ENCODE peak calls at places on chromosomes 11 and 22, in eight cellular contexts. One of them, this sample, is unnamed.

GRCh38 chr11:67504950-67505561 is at the start of gene PITPNM1:
- DNase-seq in IMR-90: peak; percentile 24
- DNase-seq in mammary epithelial cell: peak; percentile 49
- DNase-seq in BE2C: peak; percentile 62
- DNase-seq in PC-9: peak; percentile 85
- DNase-seq in GM23338: peak; percentile 75
- DNase-seq in left ventricle myocardium inferior: peak; percentile 86
- DNase-seq in lung: peak; percentile 76
- DNase-seq in this sample: peak; percentile 80

GRCh38 chr11:504053-504993 is 2.7 kb downstream of the RNH1 start:
- DNase-seq in IMR-90: no peak
- DNase-seq in mammary epithelial cell: no peak
- DNase-seq in BE2C: no peak
- DNase-seq in PC-9: no peak
- DNase-seq in GM23338: peak; percentile 57
- DNase-seq in left ventricle myocardium inferior: peak; percentile 53
- DNase-seq in lung: peak; percentile 58
- DNase-seq in this sample: no peak

GRCh38 chr11:70611166-70611565 is 212.8 kb downstream of the CTTN start:
- DNase-seq in IMR-90: no peak
- DNase-seq in mammary epithelial cell: no peak
- DNase-seq in BE2C: no peak
- DNase-seq in PC-9: no peak
- DNase-seq in GM23338: no peak
- DNase-seq in left ventricle myocardium inferior: no peak
- DNase-seq in lung: no peak
- DNase-seq in this sample: no peak

GRCh38 chr11:7637447-7638157 is 35.7 kb downstream of the CYB5R2 start:
- DNase-seq in IMR-90: peak; percentile 65
- DNase-seq in mammary epithelial cell: peak; percentile 58
- DNase-seq in BE2C: no peak
- DNase-seq in PC-9: no peak
- DNase-seq in GM23338: no peak
- DNase-seq in left ventricle myocardium inferior: no peak
- DNase-seq in lung: no peak
- DNase-seq in this sample: no peak

GRCh38 chr11:60950933-60951610 is 904 bp downstream of the SLC15A3 start:
- DNase-seq in IMR-90: no peak
- DNase-seq in mammary epithelial cell: no peak
- DNase-seq in BE2C: no peak
- DNase-seq in PC-9: no peak
- DNase-seq in GM23338: peak; percentile 65
- DNase-seq in left ventricle myocardium inferior: peak; percentile 48
- DNase-seq in lung: no peak
- DNase-seq in this sample: peak; percentile 65

GRCh38 chr11:96391698-96392307 is 2.0 kb downstream of the JRKL start:
- DNase-seq in IMR-90: no peak
- DNase-seq in mammary epithelial cell: no peak
- DNase-seq in BE2C: no peak
- DNase-seq in PC-9: no peak
- DNase-seq in GM23338: no peak
- DNase-seq in left ventricle myocardium inferior: no peak
- DNase-seq in lung: no peak
- DNase-seq in this sample: no peak

GRCh38 chr11:120208777-120209176 is 2.1 kb upstream of the OAF start:
- DNase-seq in IMR-90: peak; percentile 75
- DNase-seq in mammary epithelial cell: peak; percentile 79
- DNase-seq in BE2C: no peak
- DNase-seq in PC-9: peak; percentile 42
- DNase-seq in GM23338: no peak
- DNase-seq in left ventricle myocardium inferior: no peak
- DNase-seq in lung: peak; percentile 39
- DNase-seq in this sample: no peak

GRCh38 chr11:105092255-105093239 is 47.0 kb downstream of the CARD18 start:
- DNase-seq in IMR-90: peak; percentile 20
- DNase-seq in mammary epithelial cell: peak; percentile 80
- DNase-seq in BE2C: no peak
- DNase-seq in PC-9: no peak
- DNase-seq in GM23338: no peak
- DNase-seq in left ventricle myocardium inferior: no peak
- DNase-seq in lung: no peak
- DNase-seq in this sample: no peak

GRCh38 chr11:125084057-125084416 is 20.9 kb downstream of the SLC37A2 start:
- DNase-seq in IMR-90: no peak
- DNase-seq in mammary epithelial cell: no peak
- DNase-seq in BE2C: no peak
- DNase-seq in PC-9: no peak
- DNase-seq in GM23338: no peak
- DNase-seq in left ventricle myocardium inferior: no peak
- DNase-seq in lung: no peak
- DNase-seq in this sample: no peak

GRCh38 chr11:1530686-1531256 is 41.3 kb downstream of the DUSP8 start:
- DNase-seq in IMR-90: no peak
- DNase-seq in mammary epithelial cell: no peak
- DNase-seq in BE2C: no peak
- DNase-seq in PC-9: no peak
- DNase-seq in GM23338: no peak
- DNase-seq in left ventricle myocardium inferior: no peak
- DNase-seq in lung: no peak
- DNase-seq in this sample: no peak

GRCh38 chr11:131582021-131582531 is 211.7 kb downstream of the NTM start:
- DNase-seq in IMR-90: no peak
- DNase-seq in mammary epithelial cell: no peak
- DNase-seq in BE2C: no peak
- DNase-seq in PC-9: no peak
- DNase-seq in GM23338: no peak
- DNase-seq in left ventricle myocardium inferior: no peak
- DNase-seq in lung: no peak
- DNase-seq in this sample: no peak

GRCh38 chr11:131580466-131580865 is 210.1 kb downstream of the NTM start:
- DNase-seq in IMR-90: no peak
- DNase-seq in mammary epithelial cell: no peak
- DNase-seq in BE2C: no peak
- DNase-seq in PC-9: no peak
- DNase-seq in GM23338: no peak
- DNase-seq in left ventricle myocardium inferior: no peak
- DNase-seq in lung: no peak
- DNase-seq in this sample: no peak

GRCh38 chr11:131583823-131584222 is 213.4 kb downstream of the NTM start:
- DNase-seq in IMR-90: no peak
- DNase-seq in mammary epithelial cell: no peak
- DNase-seq in BE2C: no peak
- DNase-seq in PC-9: no peak
- DNase-seq in GM23338: no peak
- DNase-seq in left ventricle myocardium inferior: no peak
- DNase-seq in lung: no peak
- DNase-seq in this sample: no peak

GRCh38 chr11:131581006-131581405 is 210.6 kb downstream of the NTM start:
- DNase-seq in IMR-90: no peak
- DNase-seq in mammary epithelial cell: no peak
- DNase-seq in BE2C: no peak
- DNase-seq in PC-9: no peak
- DNase-seq in GM23338: no peak
- DNase-seq in left ventricle myocardium inferior: no peak
- DNase-seq in lung: no peak
- DNase-seq in this sample: no peak

DNA sequence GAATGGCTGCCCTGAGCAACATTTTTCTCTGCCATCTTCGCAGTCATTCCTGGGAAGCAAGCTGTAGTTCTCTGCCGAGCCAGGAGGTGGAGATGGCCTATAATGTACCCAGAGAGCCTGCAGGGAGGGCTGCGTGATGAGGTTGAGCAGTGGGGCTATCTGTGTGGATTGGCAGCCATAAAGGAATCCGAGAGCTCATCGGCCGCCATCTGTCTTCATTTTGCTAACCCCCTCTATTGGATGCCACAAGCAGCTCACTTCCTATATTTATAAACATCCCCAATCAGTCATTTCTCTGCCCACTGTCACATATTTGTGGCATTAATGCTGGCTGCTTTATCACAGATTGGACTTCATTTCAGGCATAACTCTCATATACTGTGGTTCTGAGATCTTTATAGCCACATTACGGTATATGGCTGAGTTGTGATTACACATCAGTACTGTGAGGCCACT is 209.5 kb downstream of the NTM start:
- DNase-seq in IMR-90: peak; percentile 40
- DNase-seq in mammary epithelial cell: peak; percentile 1
- DNase-seq in BE2C: no peak
- DNase-seq in PC-9: peak; percentile 6
- DNase-seq in GM23338: peak; percentile 87
- DNase-seq in left ventricle myocardium inferior: no peak
- DNase-seq in lung: no peak
- DNase-seq in this sample: no peak
- TF ChIP-seq CTCF in IMR-90: peak; percentile 48
- TF ChIP-seq CTCF in mammary epithelial cell: peak; percentile 56
- TF ChIP-seq CTCF in BE2C: peak; percentile 21
- TF ChIP-seq CTCF in PC-9: peak; percentile 48
- TF ChIP-seq CTCF in GM23338: peak; percentile 65
- TF ChIP-seq CTCF in left ventricle myocardium inferior: peak; percentile 50
- TF ChIP-seq CTCF in lung: no peak
- TF ChIP-seq CTCF in this sample: peak; percentile 67

DNA sequence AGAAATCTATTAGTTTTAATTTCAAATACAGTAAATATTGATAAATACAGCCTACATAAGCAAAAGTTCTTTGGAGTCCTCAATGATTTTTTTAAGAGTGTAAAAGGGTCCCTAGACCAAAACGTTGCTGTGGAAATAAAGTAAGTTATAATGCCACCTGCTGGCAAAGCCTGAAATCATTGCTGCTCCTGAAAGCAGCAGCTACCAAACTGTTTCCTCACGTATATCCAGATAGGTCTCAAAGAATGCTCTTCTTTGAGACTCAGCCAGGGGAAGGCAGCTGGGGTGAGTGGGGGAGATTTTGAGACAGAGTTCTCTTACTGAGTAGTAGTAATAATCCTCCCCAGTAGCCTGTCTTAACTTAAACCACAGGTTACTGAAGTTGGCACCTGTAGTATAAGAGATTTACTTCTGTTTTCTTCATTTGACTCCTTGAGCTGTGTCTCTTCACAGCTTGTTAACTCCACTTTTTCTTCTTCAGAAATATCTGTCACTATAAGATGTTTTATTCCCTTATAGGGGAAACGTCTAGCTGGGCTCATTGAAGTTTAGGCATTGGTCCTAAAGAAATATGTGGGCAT is 78.1 kb downstream of the BTBD10 start:
- DNase-seq in IMR-90: peak; percentile 68
- DNase-seq in mammary epithelial cell: peak; percentile 22
- DNase-seq in BE2C: peak; percentile 29
- DNase-seq in PC-9: peak; percentile 6
- DNase-seq in GM23338: peak; percentile 80
- DNase-seq in left ventricle myocardium inferior: no peak
- DNase-seq in lung: no peak
- DNase-seq in this sample: no peak
- H3K36me3 ChIP-seq in IMR-90: peaks cover 14% of the 10 kb centered on the region
- H3K36me3 ChIP-seq in mammary epithelial cell: peaks cover 35% of the 10 kb centered on the region
- H3K36me3 ChIP-seq in BE2C: no peaks in the 10 kb centered on the region
- H3K36me3 ChIP-seq in PC-9: no peaks in the 10 kb centered on the region
- H3K36me3 ChIP-seq in GM23338: no peaks in the 10 kb centered on the region
- H3K36me3 ChIP-seq in left ventricle myocardium inferior: peaks cover 84% of the 10 kb centered on the region
- H3K36me3 ChIP-seq in lung: peaks cover 19% of the 10 kb centered on the region
- H3K36me3 ChIP-seq in this sample: peaks cover 15% of the 10 kb centered on the region

GRCh38 chr11:114075891-114076441 is 16.5 kb downstream of the ZBTB16 start:
- DNase-seq in IMR-90: peak; percentile 24
- DNase-seq in mammary epithelial cell: no peak
- DNase-seq in BE2C: peak; percentile 57
- DNase-seq in PC-9: no peak
- DNase-seq in GM23338: peak; percentile 88
- DNase-seq in left ventricle myocardium inferior: no peak
- DNase-seq in lung: no peak
- DNase-seq in this sample: no peak

GRCh38 chr11:114075343-114075610 is 15.8 kb downstream of the ZBTB16 start:
- DNase-seq in IMR-90: no peak
- DNase-seq in mammary epithelial cell: no peak
- DNase-seq in BE2C: no peak
- DNase-seq in PC-9: no peak
- DNase-seq in GM23338: no peak
- DNase-seq in left ventricle myocardium inferior: no peak
- DNase-seq in lung: no peak
- DNase-seq in this sample: no peak

GRCh38 chr11:114078423-114078822 is 18.9 kb downstream of the ZBTB16 start:
- DNase-seq in IMR-90: no peak
- DNase-seq in mammary epithelial cell: no peak
- DNase-seq in BE2C: no peak
- DNase-seq in PC-9: no peak
- DNase-seq in GM23338: no peak
- DNase-seq in left ventricle myocardium inferior: no peak
- DNase-seq in lung: no peak
- DNase-seq in this sample: no peak

GRCh38 chr11:114077482-114078305 is 18.2 kb downstream of the ZBTB16 start:
- DNase-seq in IMR-90: no peak
- DNase-seq in mammary epithelial cell: no peak
- DNase-seq in BE2C: no peak
- DNase-seq in PC-9: no peak
- DNase-seq in GM23338: no peak
- DNase-seq in left ventricle myocardium inferior: no peak
- DNase-seq in lung: no peak
- DNase-seq in this sample: no peak

GRCh38 chr11:114076974-114077373 is 17.5 kb downstream of the ZBTB16 start:
- DNase-seq in IMR-90: no peak
- DNase-seq in mammary epithelial cell: no peak
- DNase-seq in BE2C: no peak
- DNase-seq in PC-9: no peak
- DNase-seq in GM23338: no peak
- DNase-seq in left ventricle myocardium inferior: no peak
- DNase-seq in lung: no peak
- DNase-seq in this sample: no peak
- H3K4me3 ChIP-seq in IMR-90: no peak overlapping the region
- H3K4me3 ChIP-seq in mammary epithelial cell: no peak overlapping the region
- H3K4me3 ChIP-seq in BE2C: no peak overlapping the region
- H3K4me3 ChIP-seq in PC-9: no peak overlapping the region
- H3K4me3 ChIP-seq in GM23338: no peak overlapping the region
- H3K4me3 ChIP-seq in left ventricle myocardium inferior: peak overlapping the region; percentile 49
- H3K4me3 ChIP-seq in lung: no peak overlapping the region
- H3K4me3 ChIP-seq in this sample: no peak overlapping the region

GRCh38 chr22:42929838-42930155 is 72.7 kb upstream of the ARFGAP3 start:
- DNase-seq in IMR-90: no peak
- DNase-seq in mammary epithelial cell: no peak
- DNase-seq in BE2C: no peak
- DNase-seq in PC-9: no peak
- DNase-seq in GM23338: no peak
- DNase-seq in left ventricle myocardium inferior: no peak
- DNase-seq in lung: no peak
- DNase-seq in this sample: no peak

GRCh38 chr22:42928969-42929837 is 72.1 kb upstream of the ARFGAP3 start:
- DNase-seq in IMR-90: no peak
- DNase-seq in mammary epithelial cell: no peak
- DNase-seq in BE2C: no peak
- DNase-seq in PC-9: no peak
- DNase-seq in GM23338: no peak
- DNase-seq in left ventricle myocardium inferior: no peak
- DNase-seq in lung: peak; percentile 61
- DNase-seq in this sample: no peak

GRCh38 chr22:42931421-42932196 is 74.5 kb upstream of the ARFGAP3 start:
- DNase-seq in IMR-90: peak; percentile 18
- DNase-seq in mammary epithelial cell: no peak
- DNase-seq in BE2C: no peak
- DNase-seq in PC-9: no peak
- DNase-seq in GM23338: no peak
- DNase-seq in left ventricle myocardium inferior: no peak
- DNase-seq in lung: no peak
- DNase-seq in this sample: peak; percentile 69

GRCh38 chr22:42932197-42932519 is 75.1 kb upstream of the ARFGAP3 start:
- DNase-seq in IMR-90: no peak
- DNase-seq in mammary epithelial cell: no peak
- DNase-seq in BE2C: no peak
- DNase-seq in PC-9: no peak
- DNase-seq in GM23338: no peak
- DNase-seq in left ventricle myocardium inferior: no peak
- DNase-seq in lung: no peak
- DNase-seq in this sample: no peak

GRCh38 chr22:42930810-42931420 is 73.8 kb upstream of the ARFGAP3 start:
- DNase-seq in IMR-90: peak; percentile 52
- DNase-seq in mammary epithelial cell: peak; percentile 67
- DNase-seq in BE2C: no peak
- DNase-seq in PC-9: peak; percentile 35
- DNase-seq in GM23338: no peak
- DNase-seq in left ventricle myocardium inferior: peak; percentile 63
- DNase-seq in lung: no peak
- DNase-seq in this sample: peak; percentile 37
- TF ChIP-seq CTCF in IMR-90: peak; percentile 13
- TF ChIP-seq CTCF in mammary epithelial cell: peak; percentile 58
- TF ChIP-seq CTCF in BE2C: no peak
- TF ChIP-seq CTCF in PC-9: no peak
- TF ChIP-seq CTCF in GM23338: no peak
- TF ChIP-seq CTCF in left ventricle myocardium inferior: peak; percentile 45
- TF ChIP-seq CTCF in lung: no peak
- TF ChIP-seq CTCF in this sample: peak; percentile 47